ENCODE peak calls at places on chromosomes 2 and 18, in six cellular contexts. M is trophoblast cell, J is H9, K is IMR-90, Y is neuronal stem cell, Z is H1. G is an unnamed sample.

GRCh38 chr18:62938006-62938405 is 222.7 kb downstream of the PHLPP1 start:
- DNase-seq in M (no peak), Y (no peak), Z (no peak), J (no peak), K (peak), G (peak)

GRCh38 chr18:37586641-37587225 is 21.1 kb upstream of the CELF4 start:
- DNase-seq in M (no peak), K (no peak), Y (no peak), J (no peak), Z (no peak), G (no peak)

GRCh38 chr2:185208261-185208660 is 530.3 kb upstream of the FSIP2 start:
- DNase-seq in M (peak), J (peak), Y (peak), K (no peak), Z (peak), G (peak)

GRCh38 chr2:54903736-54904554 is 146.3 kb downstream of the RTN4 start:
- DNase-seq in J (no peak), Z (no peak), M (peak), K (peak), Y (no peak), G (peak)

GRCh38 chr18:2417861-2418610 is 153.3 kb downstream of the METTL4 start:
- DNase-seq in Y (no peak), J (no peak), Z (no peak), K (peak), M (no peak), G (no peak)

GRCh38 chr2:49306925-49307324 is 152.6 kb upstream of the FSHR start:
- DNase-seq in J (no peak), K (no peak), Y (no peak), M (no peak), Z (no peak), G (peak)

GRCh38 chr2:195710407-195710806 is 53.4 kb downstream of the SLC39A10 start:
- DNase-seq in Z (no peak), K (peak), Y (no peak), M (no peak), J (no peak), G (peak)

GRCh38 chr2:95270541-95271081 is 3.6 kb upstream of the PROM2 start:
- DNase-seq in Z (peak), K (no peak), Y (no peak), J (peak), M (no peak), G (no peak)

GRCh38 chr2:127384529-127384928 is 3.2 kb downstream of the MAP3K2 start:
- DNase-seq in Y (no peak), M (no peak), J (no peak), Z (no peak), K (no peak), G (no peak)

GRCh38 chr2:21333694-21334093 is 209.9 kb downstream of the TDRD15 start:
- DNase-seq in Z (no peak), J (no peak), K (no peak), M (peak), Y (no peak), G (peak)

GRCh38 chr18:37701967-37702366 is 136.4 kb upstream of the CELF4 start:
- DNase-seq in Z (no peak), Y (no peak), J (no peak), M (no peak), K (no peak), G (no peak)

GRCh38 chr2:237209885-237210284 is 124.2 kb downstream of the COPS8 start:
- DNase-seq in K (no peak), M (peak), J (no peak), Y (no peak), Z (no peak), G (no peak)

GRCh38 chr18:78675231-78675630 is 304.4 kb upstream of the SALL3 start:
- DNase-seq in J (no peak), Y (no peak), K (no peak), M (no peak), Z (no peak), G (no peak)

GRCh38 chr18:59846814-59847490 is 52.8 kb upstream of the PMAIP1 start:
- DNase-seq in Z (no peak), M (peak), Y (no peak), J (peak), K (peak), G (peak)

GRCh38 chr18:54880706-54881105 is 52.4 kb downstream of the RAB27B start:
- DNase-seq in Y (no peak), Z (no peak), K (peak), J (no peak), M (peak), G (peak)

GRCh38 chr2:71389379-71390072 is 57.9 kb downstream of the ZNF638 start:
- DNase-seq in Z (no peak), K (no peak), Y (no peak), J (no peak), M (no peak), G (no peak)

GRCh38 chr18:79956276-79956675 is 4.8 kb upstream of the SLC66A2 start:
- DNase-seq in Y (no peak), Z (no peak), K (no peak), J (no peak), M (no peak), G (no peak)

GRCh38 chr2:203626952-203627681 is 79.3 kb upstream of the CD28 start:
- DNase-seq in K (peak), Z (no peak), J (no peak), M (peak), Y (no peak), G (peak)

GRCh38 chr2:220243571-220243970 is 616.1 kb downstream of the SLC4A3 start:
- DNase-seq in J (no peak), Y (no peak), Z (no peak), K (no peak), M (no peak), G (no peak)

GRCh38 chr18:60978338-60978737 is 354.9 kb upstream of the CDH20 start:
- DNase-seq in J (no peak), M (peak), Z (no peak), Y (no peak), K (peak), G (peak)

GRCh38 chr2:147026664-147027278 is 818.1 kb upstream of the ACVR2A start:
- DNase-seq in M (no peak), Y (no peak), J (no peak), Z (no peak), K (peak), G (peak)

GRCh38 chr2:128668946-128669345 is 350.3 kb upstream of the HS6ST1 start:
- DNase-seq in Z (no peak), Y (no peak), J (no peak), K (no peak), M (no peak), G (no peak)

GRCh38 chr2:26653207-26654060 is 12.3 kb upstream of the CIB4 start:
- DNase-seq in Y (no peak), M (no peak), Z (no peak), K (no peak), J (peak), G (no peak)

GRCh38 chr18:70046796-70047195 is 99.1 kb upstream of the CD226 start:
- DNase-seq in Z (no peak), J (no peak), K (no peak), Y (no peak), M (no peak), G (no peak)

GRCh38 chr2:189164732-189165131 is 14.8 kb downstream of the COL5A2 start:
- DNase-seq in J (no peak), Y (no peak), Z (no peak), K (peak), M (peak), G (peak)

GRCh38 chr2:149767516-149767974 is 180.0 kb upstream of the MMADHC start:
- DNase-seq in J (no peak), Y (no peak), Z (no peak), M (no peak), K (peak), G (peak)

GRCh38 chr2:149924549-149925213 is 337.1 kb upstream of the MMADHC start:
- DNase-seq in Z (no peak), Y (no peak), K (peak), M (no peak), J (no peak), G (no peak)

GRCh38 chr18:14941256-14941655 is 193.3 kb downstream of the ANKRD30B start:
- DNase-seq in J (no peak), Y (no peak), Z (no peak), K (no peak), M (no peak), G (no peak)

GRCh38 chr2:135701442-135701841 is 40.2 kb upstream of the UBXN4 start:
- DNase-seq in Y (no peak), J (no peak), K (peak), Z (no peak), M (no peak), G (peak)

GRCh38 chr2:172480301-172481218 is 53.2 kb downstream of the ITGA6 start:
- DNase-seq in J (no peak), K (peak), M (peak), Y (no peak), Z (no peak), G (peak)

GRCh38 chr2:220104871-220105351 is 477.5 kb downstream of the SLC4A3 start:
- DNase-seq in J (no peak), M (peak), Z (no peak), K (peak), Y (no peak), G (peak)

GRCh38 chr2:8614646-8615045 is 67.2 kb upstream of the ID2 start:
- DNase-seq in Z (no peak), Y (no peak), J (no peak), M (no peak), K (no peak), G (no peak)

GRCh38 chr18:57353137-57353939 is 981 bp downstream of the ST8SIA3 start:
- DNase-seq in Y (peak), J (no peak), M (no peak), K (no peak), Z (no peak), G (no peak)

GRCh38 chr2:121446647-121447241 is 83.9 kb upstream of the RNU4ATAC start:
- DNase-seq in J (no peak), Y (no peak), Z (no peak), M (no peak), K (no peak), G (no peak)

GRCh38 chr18:34835466-34835865 is 125.4 kb downstream of the DTNA start:
- DNase-seq in Z (no peak), J (no peak), K (no peak), Y (no peak), M (no peak), G (no peak)

GRCh38 chr2:1839066-1839756 is 94.9 kb upstream of the PXDN start:
- DNase-seq in Z (no peak), M (no peak), K (no peak), J (no peak), Y (no peak), G (no peak)

GRCh38 chr2:219772103-219772502 is 144.7 kb downstream of the SLC4A3 start:
- DNase-seq in J (no peak), K (no peak), Z (no peak), M (no peak), Y (no peak), G (no peak)

GRCh38 chr2:122542646-122543045 is 787.2 kb downstream of the TSN start:
- DNase-seq in K (no peak), Y (no peak), J (no peak), Z (no peak), M (no peak), G (no peak)

GRCh38 chr2:68569604-68570003 is 73.8 kb upstream of the PROKR1 start:
- DNase-seq in K (peak), Y (no peak), M (no peak), Z (no peak), J (no peak), G (no peak)

GRCh38 chr2:216318470-216318869 is 53.8 kb downstream of the MARCHF4 start:
- DNase-seq in K (no peak), M (no peak), Z (no peak), J (peak), Y (no peak), G (no peak)

GRCh38 chr2:216319771-216320170 is 52.5 kb downstream of the MARCHF4 start:
- DNase-seq in J (peak), Y (no peak), K (peak), Z (no peak), M (no peak), G (peak)

GRCh38 chr2:216316743-216317142 is 55.5 kb downstream of the MARCHF4 start:
- DNase-seq in Y (no peak), M (peak), J (no peak), Z (no peak), K (peak), G (peak)

GRCh38 chr2:216315817-216316603 is 56.3 kb downstream of the MARCHF4 start:
- DNase-seq in M (peak), Y (peak), J (peak), K (peak), Z (no peak), G (peak)

DNA sequence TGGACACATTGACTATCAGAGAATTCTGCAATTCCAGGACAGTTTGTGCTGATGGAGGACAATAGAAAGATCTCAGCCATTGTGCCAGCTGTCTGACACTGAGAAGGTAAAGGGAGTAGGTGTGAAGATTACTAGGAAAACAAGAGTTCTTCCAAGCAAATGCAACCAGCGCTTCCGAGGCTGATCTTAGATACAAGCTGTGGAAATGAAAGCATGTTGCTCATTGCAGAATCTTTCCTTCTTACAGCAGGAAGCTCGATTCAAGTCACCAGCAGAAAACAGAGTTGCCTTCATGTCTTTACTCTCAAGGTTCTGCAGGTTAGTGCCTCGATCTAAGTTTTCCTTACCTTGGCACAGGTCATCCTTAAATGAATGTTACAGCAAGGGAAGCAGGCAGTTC is 54.5 kb downstream of the MARCHF4 start:
- DNase-seq in Y (no peak), K (no peak), Z (no peak), J (no peak), M (no peak), G (no peak)
- H3K4ac ChIP-seq in Y (no peak), K (peak), Z (peak), J (no peak), M (no peak), G (no peak)

GRCh38 chr2:37326285-37326684 is 1.7 kb upstream of the PRKD3 start:
- DNase-seq in K (peak), J (no peak), Y (no peak), M (peak), Z (no peak), G (peak)
- H2AFZ ChIP-seq in K (no peak), J (no peak), Y (peak), M (no peak), Z (no peak), G (no peak)

DNA sequence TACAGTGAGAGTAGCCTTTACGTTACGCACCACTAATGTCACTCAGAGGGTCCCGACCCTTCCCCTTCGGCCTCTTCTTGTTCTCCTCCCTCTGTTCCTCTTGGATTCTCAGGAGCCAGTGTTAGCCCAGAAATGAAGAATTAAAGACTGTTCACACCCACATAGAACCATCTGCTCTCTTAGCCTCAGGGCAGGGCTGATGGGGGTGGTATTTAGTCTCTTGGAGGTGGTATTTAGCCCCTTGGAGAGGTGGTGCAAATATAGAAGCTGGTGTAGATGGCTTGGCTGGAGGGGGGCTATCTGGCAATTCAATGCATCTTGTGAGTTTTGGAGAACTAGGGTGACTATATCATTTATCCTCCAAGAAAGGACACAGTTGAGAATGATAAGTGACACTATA is 286.5 kb downstream of the PRKCE start:
- DNase-seq in J (no peak), Y (no peak), M (peak), Z (no peak), K (no peak), G (no peak)
- H3K14ac ChIP-seq in J (no peak), Y (no peak), M (no peak), Z (no peak), K (peak), G (no peak)

GRCh38 chr18:76494541-76495403 is at the start of gene ZNF516:
- DNase-seq in Y (peak), K (peak), Z (no peak), J (no peak), M (no peak), G (peak)
- H3K4ac ChIP-seq in Y (peak), K (peak), Z (peak), J (no peak), M (no peak), G (peak)

GRCh38 chr18:13051950-13052349 is 60.8 kb downstream of the CEP192 start:
- DNase-seq in Z (no peak), Y (no peak), K (no peak), M (no peak), J (no peak), G (no peak)
- H2AFZ ChIP-seq in Z (no peak), Y (no peak), K (no peak), M (no peak), J (no peak), G (no peak)

DNA sequence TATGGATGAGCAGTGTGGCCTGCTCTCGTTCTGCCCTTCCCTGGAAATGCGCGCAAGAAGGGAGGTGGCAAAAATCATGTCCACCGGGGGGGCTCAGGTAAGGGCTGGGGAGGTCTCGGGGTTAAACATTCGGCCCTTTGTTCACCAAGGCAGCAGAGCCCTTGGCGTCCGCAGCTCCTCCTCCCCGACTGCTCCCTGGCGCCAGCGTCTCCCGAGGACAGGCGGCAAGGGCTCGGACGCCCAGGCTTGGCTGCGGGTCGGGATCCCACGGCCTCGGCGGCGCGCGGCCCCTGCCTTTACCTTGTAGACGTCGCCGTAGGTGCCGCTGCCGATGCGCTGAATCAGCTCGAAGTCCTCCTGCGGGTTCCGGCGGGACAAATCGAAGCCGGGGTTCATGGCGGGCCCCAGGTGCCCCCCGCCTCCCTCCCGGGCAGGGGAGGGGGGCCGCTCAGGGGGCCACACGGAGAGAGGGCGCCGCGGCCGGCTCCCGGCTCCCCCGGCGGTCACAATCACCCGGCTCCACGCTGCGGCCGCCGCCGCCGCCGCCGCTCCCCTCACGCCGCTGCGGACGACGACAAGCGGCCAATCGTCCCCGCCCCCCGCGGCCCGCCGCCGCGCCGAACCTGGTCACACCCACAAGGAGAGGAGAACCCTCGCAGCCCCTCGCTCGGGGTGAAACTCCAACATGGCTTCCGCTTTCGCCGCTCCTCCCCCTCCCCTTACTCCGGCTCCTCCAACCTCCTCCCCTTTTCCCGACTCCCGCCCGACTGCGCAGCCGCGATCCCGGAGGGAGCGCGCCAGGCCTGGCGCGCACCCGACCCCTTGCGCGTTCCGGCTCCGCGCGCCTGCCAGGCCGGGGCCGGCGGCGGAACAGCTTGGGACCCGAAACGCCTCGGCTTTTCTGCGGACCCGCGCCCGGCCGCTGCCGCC is at the start of gene MAP4K3:
- DNase-seq in J (peak), Y (peak), M (peak), Z (peak), K (peak), G (peak)
- H3K14ac ChIP-seq in J (peak), Y (peak), M (peak), Z (peak), K (peak), G (peak)

GRCh38 chr18:32469691-32470131 is 971 bp downstream of the GAREM1 start:
- DNase-seq in J (no peak), Z (no peak), K (peak), M (peak), Y (peak), G (peak)

GRCh38 chr18:32469190-32469611 is 1.5 kb downstream of the GAREM1 start:
- DNase-seq in M (peak), Z (no peak), Y (peak), K (peak), J (no peak), G (peak)

GRCh38 chr18:32470713-32471633 is at the start of gene GAREM1:
- DNase-seq in Z (peak), Y (peak), M (peak), K (peak), J (peak), G (peak)

GRCh38 chr18:32468147-32468845 is 2.4 kb downstream of the GAREM1 start:
- DNase-seq in K (no peak), Z (no peak), Y (no peak), J (no peak), M (no peak), G (no peak)

DNA sequence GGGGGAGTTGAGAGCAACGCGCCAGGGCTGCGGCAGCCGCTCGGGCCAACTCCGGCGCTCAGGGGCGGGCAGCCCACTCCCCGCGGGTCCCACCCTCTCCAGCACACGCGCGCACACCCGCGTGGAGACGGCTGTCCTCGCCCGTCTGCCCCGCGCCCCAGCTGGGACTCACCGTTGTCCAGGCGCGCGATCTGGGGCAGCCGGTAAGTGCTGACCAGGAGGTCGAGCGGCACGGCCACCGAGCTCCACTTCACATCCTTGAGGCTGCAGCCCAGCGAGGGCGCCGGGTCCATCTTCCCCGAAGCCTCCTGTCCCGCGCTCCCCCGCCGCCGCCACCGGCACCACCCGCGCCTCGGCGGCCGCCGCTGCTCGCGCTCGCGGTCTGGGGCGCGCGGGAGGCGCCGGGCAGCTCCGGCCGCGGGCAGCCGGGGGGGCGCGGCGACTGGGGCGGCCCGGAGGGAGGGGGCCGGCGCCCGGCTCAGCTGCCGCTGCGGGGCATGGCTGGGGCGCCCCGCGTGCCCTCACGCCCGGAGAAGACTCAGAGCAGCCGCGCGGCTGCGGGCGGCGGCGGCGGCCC is 458 bp downstream of the GAREM1 start:
- DNase-seq in K (peak), J (peak), Y (peak), Z (peak), M (peak), G (peak)
- H3K4ac ChIP-seq in K (no peak), J (no peak), Y (no peak), Z (no peak), M (peak), G (no peak)

G was measured in mesenchymal stem cell.